ENCODE peak calls at places on chromosomes 5 and 9, in eight cellular contexts. N is sigmoid colon, M is transverse colon, V is heart right ventricle, T is progenitor cell of endocrine pancreas, Y is OCI-LY7, G is LNCaP clone FGC, J is thyroid gland. U is an unnamed sample.

GRCh38 chr9:130639119-130639485 is 25.3 kb upstream of the PRDM12 start:
- DNase-seq in J (no peak), Y (no peak), N (no peak), M (no peak), T (no peak), G (no peak), V (no peak), U (no peak)

GRCh38 chr9:126883636-126884035 is 23.2 kb downstream of the ZBTB34 start:
- DNase-seq in G (no peak), T (no peak), J (no peak), Y (no peak), M (no peak), N (no peak), V (no peak), U (no peak)

GRCh38 chr5:151085517-151086031 is 4.7 kb upstream of the TNIP1 start:
- DNase-seq in Y (no peak), T (no peak), N (peak; percentile 87), V (peak; percentile 71), M (peak; percentile 77), G (no peak), J (peak; percentile 34), U (no peak)

GRCh38 chr5:142735323-142736246 is 34.6 kb upstream of the ARHGAP26 start:
- DNase-seq in V (no peak), T (no peak), N (no peak), J (no peak), G (no peak), M (no peak), Y (no peak), U (no peak)

GRCh38 chr5:119327018-119327417 is 28.8 kb upstream of the TNFAIP8 start:
- DNase-seq in J (no peak), V (no peak), Y (no peak), T (no peak), M (peak; percentile 20), G (no peak), N (no peak), U (no peak)

GRCh38 chr5:6745706-6746217 is 32.5 kb downstream of the TENT4A start:
- DNase-seq in V (no peak), M (peak; percentile 7), Y (peak; percentile 69), T (no peak), N (peak; percentile 18), G (peak; percentile 56), J (no peak), U (no peak)

GRCh38 chr5:67206381-67207328 is 10.1 kb upstream of the CD180 start:
- DNase-seq in G (no peak), M (peak; percentile 78), V (no peak), N (peak; percentile 19), T (no peak), Y (peak; percentile 88), J (peak; percentile 27), U (peak; percentile 56)

GRCh38 chr9:109574061-109574882 is 76.2 kb upstream of the PTPN3 start:
- DNase-seq in G (peak; percentile 11), V (peak; percentile 48), Y (peak; percentile 61), M (no peak), T (no peak), J (peak; percentile 24), N (no peak), U (no peak)

GRCh38 chr9:133089271-133089671 is 27.5 kb downstream of the CEL start:
- DNase-seq in T (no peak), M (no peak), N (no peak), G (peak; percentile 8), J (no peak), V (no peak), Y (peak; percentile 18), U (no peak)

GRCh38 chr5:11050596-11051304 is 289.7 kb upstream of the DAP start:
- DNase-seq in G (no peak), N (no peak), M (no peak), V (no peak), T (no peak), Y (no peak), J (no peak), U (no peak)

GRCh38 chr5:95823241-95823737 is 763 bp upstream of the GLRX start:
- DNase-seq in G (no peak), J (no peak), N (no peak), M (no peak), T (no peak), V (no peak), Y (peak; percentile 33), U (no peak)

GRCh38 chr5:164422400-164422799 is 917.0 kb downstream of the MAT2B start:
- DNase-seq in G (no peak), J (no peak), N (no peak), M (no peak), V (no peak), Y (no peak), T (no peak), U (no peak)

GRCh38 chr5:82603280-82603987 is 325.3 kb upstream of the RPS23 start:
- DNase-seq in Y (no peak), M (no peak), J (no peak), V (no peak), T (no peak), N (no peak), G (no peak), U (no peak)

GRCh38 chr5:86143837-86144236 is 473.9 kb upstream of the COX7C start:
- DNase-seq in V (peak; percentile 8), G (no peak), J (peak; percentile 58), Y (no peak), N (peak; percentile 84), M (peak; percentile 32), T (no peak), U (no peak)

GRCh38 chr5:16567365-16567764 is 49.4 kb downstream of the RETREG1 start:
- DNase-seq in V (no peak), T (no peak), J (no peak), M (no peak), N (no peak), Y (no peak), G (no peak), U (no peak)

GRCh38 chr5:132437604-132438275 is 52.8 kb downstream of the IRF1 start:
- DNase-seq in Y (peak; percentile 82), G (no peak), M (peak; percentile 84), N (peak; percentile 95), V (peak; percentile 90), J (peak; percentile 86), T (no peak), U (no peak)

GRCh38 chr5:77259479-77259878 is 49.0 kb downstream of the PDE8B start:
- DNase-seq in M (no peak), G (no peak), J (no peak), T (no peak), N (no peak), V (no peak), Y (no peak), U (no peak)

GRCh38 chr5:172707285-172708182 is 63.5 kb downstream of the DUSP1 start:
- DNase-seq in N (no peak), G (no peak), V (no peak), J (peak; percentile 37), M (no peak), Y (peak; percentile 57), T (no peak), U (no peak)

GRCh38 chr5:36696059-36696673 is 89.8 kb downstream of the SLC1A3 start:
- DNase-seq in N (peak; percentile 67), J (peak; percentile 78), M (peak; percentile 35), G (peak; percentile 75), V (peak; percentile 42), Y (peak; percentile 60), T (peak; percentile 46), U (no peak)

GRCh38 chr5:98905857-98906688 is 22.7 kb downstream of the CHD1 start:
- DNase-seq in J (no peak), V (no peak), T (no peak), G (no peak), M (no peak), Y (peak; percentile 49), N (no peak), U (no peak)

GRCh38 chr9:4833781-4834560 is 41.2 kb downstream of the RCL1 start:
- DNase-seq in T (no peak), Y (no peak), N (no peak), M (no peak), J (no peak), V (no peak), G (no peak), U (no peak)

GRCh38 chr5:1652873-1653707 is 129.3 kb upstream of the LPCAT1 start:
- DNase-seq in T (no peak), N (no peak), V (no peak), M (no peak), J (peak; percentile 47), G (no peak), Y (peak; percentile 86), U (peak; percentile 41)

GRCh38 chr9:92177591-92177990 is 62.4 kb upstream of the SPTLC1 start:
- DNase-seq in J (no peak), T (no peak), N (no peak), M (no peak), G (no peak), Y (no peak), V (no peak), U (no peak)

GRCh38 chr9:92173318-92173717 is 58.1 kb upstream of the SPTLC1 start:
- DNase-seq in T (no peak), J (no peak), N (no peak), G (no peak), Y (peak; percentile 1), V (no peak), M (no peak), U (no peak)

GRCh38 chr9:92176800-92177185 is 61.6 kb upstream of the SPTLC1 start:
- DNase-seq in N (no peak), J (no peak), T (no peak), M (no peak), V (no peak), Y (no peak), G (no peak), U (no peak)

GRCh38 chr9:92175441-92175840 is 60.2 kb upstream of the SPTLC1 start:
- DNase-seq in G (no peak), N (no peak), V (no peak), T (no peak), Y (no peak), M (no peak), J (no peak), U (no peak)

GRCh38 chr9:92176068-92176799 is 61.0 kb upstream of the SPTLC1 start:
- DNase-seq in G (no peak), J (no peak), Y (peak; percentile 10), V (no peak), N (no peak), M (no peak), T (no peak), U (no peak)
- TF ChIP-seq CTCF in G (no peak), J (no peak), Y (peak; percentile 40), V (no peak), N (no peak), M (no peak), T (peak; percentile 17), U (no peak)

GRCh38 chr9:125431741-125432271 is 170.2 kb downstream of the GAPVD1 start:
- DNase-seq in J (no peak), V (no peak), G (no peak), N (peak; percentile 48), M (no peak), Y (no peak), T (no peak), U (peak; percentile 5)
- TF ChIP-seq CTCF in J (no peak), V (no peak), G (peak; percentile 2), N (no peak), M (no peak), Y (no peak), T (no peak), U (no peak)

GRCh38 chr9:124771021-124771866 is at the start of gene NR6A1:
- DNase-seq in G (peak; percentile 92), J (peak; percentile 99), N (peak; percentile 98), M (peak; percentile 98), V (peak; percentile 96), Y (peak; percentile 98), T (peak; percentile 95), U (peak; percentile 94)
- TF ChIP-seq CTCF in G (peak; percentile 9), J (no peak), N (peak; percentile 19), M (peak; percentile 37), V (no peak), Y (peak; percentile 53), T (peak; percentile 40), U (no peak)

GRCh38 chr5:93607367-93608258 is 24.6 kb downstream of the NR2F1 start:
- DNase-seq in M (no peak), G (no peak), J (peak; percentile 37), Y (peak; percentile 34), T (no peak), V (peak; percentile 45), N (no peak), U (no peak)
- TF ChIP-seq CTCF in M (peak; percentile 35), G (peak; percentile 77), J (no peak), Y (peak; percentile 76), T (peak; percentile 56), V (no peak), N (peak; percentile 22), U (no peak)